ENCODE peak calls at places on chromosomes 4 and X, in four cellular contexts. D is dorsolateral prefrontal cortex, E is epithelial cell of esophagus, T is WERI-Rb-1. W is an unnamed sample.

GRCh38 chrX:44621088-44621487 is 78.4 kb upstream of the FUNDC1 start:
- DNase-seq in D (no peak), E (no peak), T (no peak), W (no peak)

GRCh38 chrX:51332188-51332942 is at the start of gene NUDT10:
- DNase-seq in E (peak; percentile 28), T (no peak), D (no peak), W (peak; percentile 74)

GRCh38 chrX:9844936-9845573 is 58.8 kb downstream of the SHROOM2 start:
- DNase-seq in D (no peak), E (no peak), T (no peak), W (no peak)

GRCh38 chrX:106874075-106874474 is 29.1 kb downstream of the RIPPLY1 start:
- DNase-seq in T (no peak), E (peak; percentile 24), D (no peak), W (no peak)

GRCh38 chrX:154775611-154776349 is 13.1 kb downstream of the DKC1 start:
- DNase-seq in D (no peak), E (peak; percentile 69), T (no peak), W (peak; percentile 22)

GRCh38 chr4:123446791-123447474 is 50.3 kb downstream of the SPRY1 start:
- DNase-seq in T (no peak), E (no peak), D (no peak), W (no peak)

GRCh38 chrX:13938053-13938765 is 91.5 kb downstream of the GEMIN8 start:
- DNase-seq in D (no peak), T (peak; percentile 42), E (peak; percentile 4), W (peak; percentile 63)

GRCh38 chr4:123599061-123599919 is 202.7 kb downstream of the SPRY1 start:
- DNase-seq in E (peak; percentile 85), D (no peak), T (no peak), W (no peak)

GRCh38 chr4:159593157-159593556 is 490.3 kb downstream of the RAPGEF2 start:
- DNase-seq in T (no peak), D (no peak), E (no peak), W (no peak)

DNA sequence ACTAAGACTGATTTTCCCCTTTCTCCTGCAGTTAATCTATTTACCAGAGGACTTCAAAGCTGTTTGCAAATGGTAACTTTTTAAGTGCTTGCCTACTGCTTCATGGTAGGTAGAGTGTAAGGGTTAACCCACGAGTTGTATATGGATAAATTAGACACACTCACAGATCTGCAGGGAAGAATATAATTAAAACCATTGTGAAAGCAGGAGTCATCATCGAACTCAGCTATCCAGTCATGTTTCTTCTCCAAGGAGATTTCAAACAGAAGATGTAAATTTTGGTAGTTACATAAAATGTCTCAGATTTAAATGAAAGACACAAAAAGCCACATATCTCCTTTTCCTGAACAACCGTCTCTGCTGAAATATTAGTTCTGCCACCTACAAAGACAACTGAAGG is 549 bp upstream of the XG start:
- DNase-seq in D (no peak), T (no peak), E (peak; percentile 9), W (no peak)
- H3K4me3 ChIP-seq in D (no peak overlapping the region), T (no peak overlapping the region), E (no peak overlapping the region), W (no peak overlapping the region)

DNA sequence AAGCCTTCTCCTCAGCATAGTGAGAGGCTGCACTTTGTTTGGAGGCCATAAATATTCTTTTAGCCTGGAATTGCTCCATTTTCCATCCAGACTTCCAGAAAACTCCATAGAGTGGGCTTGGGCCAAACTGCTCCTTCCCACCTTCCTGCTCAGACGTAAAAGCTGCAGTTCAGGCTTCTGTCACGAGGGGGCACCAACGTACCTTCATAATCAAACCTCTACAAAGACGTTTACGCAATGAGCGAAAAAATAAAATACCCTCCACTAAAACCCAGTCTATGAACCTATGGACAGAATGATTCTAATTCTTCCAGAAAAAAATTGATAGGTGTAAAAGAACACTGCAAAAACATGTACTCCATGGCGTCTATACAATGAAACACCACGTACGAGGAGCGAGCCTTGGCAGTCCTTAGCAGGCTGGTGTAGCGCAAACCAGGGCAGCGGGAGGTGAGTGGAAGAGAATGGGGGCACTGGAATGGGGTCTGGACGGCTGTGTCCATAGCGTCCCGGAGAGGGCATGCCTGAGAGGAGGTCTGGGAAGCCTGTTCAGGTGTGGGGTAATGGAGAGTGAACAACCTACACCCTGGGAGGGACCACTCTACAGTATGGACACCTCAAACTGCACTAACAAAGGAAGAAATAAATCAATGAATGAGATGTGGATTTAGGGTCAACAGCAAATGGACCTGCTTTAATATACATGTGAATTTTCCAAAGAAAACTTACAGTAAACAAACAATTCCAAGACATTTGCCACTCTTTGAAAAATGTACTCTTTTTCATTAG is 14.3 kb upstream of the RAB40A start:
- DNase-seq in D (peak; percentile 91), E (peak; percentile 63), T (peak; percentile 67), W (peak; percentile 59)
- H3K4me3 ChIP-seq in D (peak overlapping the region; percentile 45), E (peak overlapping the region; percentile 33), T (peak overlapping the region; percentile 30), W (peak overlapping the region; percentile 56)

GRCh38 chr4:82376109-82376508 is 2.3 kb upstream of the HNRNPD start:
- DNase-seq in D (no peak), T (no peak), E (no peak), W (no peak)
- H3K4me3 ChIP-seq in D (no peak overlapping the region), T (peak overlapping the region; percentile 93), E (no peak overlapping the region), W (peak overlapping the region; percentile 95)

GRCh38 chrX:101217689-101218088 is 1.9 kb upstream of the DRP2 start:
- DNase-seq in D (no peak), T (no peak), E (no peak), W (no peak)

GRCh38 chrX:101219840-101220191 is 230 bp downstream of the DRP2 start:
- DNase-seq in D (no peak), T (no peak), E (no peak), W (no peak)

GRCh38 chrX:101219116-101219839 is at the start of gene DRP2:
- DNase-seq in D (no peak), T (no peak), E (peak; percentile 45), W (no peak)

GRCh38 chrX:101223226-101223625 is 3.6 kb downstream of the DRP2 start:
- DNase-seq in T (no peak), D (no peak), E (no peak), W (no peak)

DNA sequence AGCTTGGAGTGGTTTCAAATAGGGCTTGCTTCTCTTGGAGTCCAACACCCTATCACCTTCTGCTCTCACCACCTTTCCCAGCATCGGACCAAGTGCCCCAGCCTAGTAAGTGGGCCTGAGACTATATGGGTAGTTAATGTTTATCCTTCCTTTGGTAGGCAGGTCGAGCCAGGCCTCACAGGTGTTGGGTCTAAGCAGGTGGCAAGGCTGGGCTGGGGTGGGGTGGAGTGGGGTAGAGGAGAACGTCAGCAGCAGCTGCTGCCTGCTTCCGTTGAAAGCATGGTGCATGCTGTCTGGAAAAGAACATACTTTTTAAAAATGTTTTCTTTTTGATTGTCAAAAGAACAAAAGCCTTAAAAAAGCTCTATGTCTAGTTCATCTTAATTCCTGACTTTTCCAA is 1.3 kb downstream of the DRP2 start:
- DNase-seq in T (no peak), E (no peak), D (no peak), W (no peak)
- H3K4me3 ChIP-seq in T (no peak overlapping the region), E (no peak overlapping the region), D (peak overlapping the region; percentile 23), W (no peak overlapping the region)

DNA sequence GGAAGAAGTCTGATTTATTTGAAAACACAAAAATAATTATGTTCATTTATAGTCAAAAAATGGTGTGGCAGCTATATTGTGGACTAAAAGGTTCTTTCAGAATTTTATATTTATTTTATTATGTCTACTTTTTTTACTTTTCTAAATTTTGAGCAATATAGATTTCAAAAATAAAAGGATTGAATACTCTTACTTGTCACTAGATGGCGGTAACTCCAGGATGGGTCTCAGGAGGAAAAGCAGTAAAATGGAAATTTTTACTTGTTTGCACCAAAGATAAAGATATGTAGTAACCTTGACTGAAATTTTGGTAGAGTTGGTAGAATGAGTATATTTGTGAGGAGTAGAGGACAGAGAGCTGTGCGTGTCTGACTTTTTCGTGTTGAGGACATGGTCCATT is 14.5 kb upstream of the DACH2 start:
- DNase-seq in D (no peak), E (peak; percentile 12), T (no peak), W (no peak)
- H3K4me3 ChIP-seq in D (no peak overlapping the region), E (no peak overlapping the region), T (no peak overlapping the region), W (no peak overlapping the region)

GRCh38 chr4:70737006-70737405 is 15.2 kb downstream of the RUFY3 start:
- DNase-seq in D (no peak), T (no peak), E (no peak), W (no peak)
- H3K4me3 ChIP-seq in D (no peak overlapping the region), T (no peak overlapping the region), E (no peak overlapping the region), W (no peak overlapping the region)

GRCh38 chr4:139553751-139554670 is 2.0 kb downstream of the SETD7 start:
- DNase-seq in E (no peak), T (no peak), D (no peak), W (no peak)
- H3K4me3 ChIP-seq in E (peak overlapping the region; percentile 82), T (no peak overlapping the region), D (peak overlapping the region; percentile 95), W (peak overlapping the region; percentile 70)